ENCODE peak calls at places on chromosomes 12 and 14, in five cellular contexts. G, B, N, P and Y are unnamed samples.
A peak's percentile ranks its signal among the peaks of the same experiment; 100 is the strongest.

GRCh38 chr12:4506870-4507269 is 31.8 kb upstream of the RAD51AP1 start:
- DNase-seq in B (no peak), N (no peak), G (peak; percentile 50), P (peak; percentile 43), Y (peak; percentile 43)

GRCh38 chr12:51925400-51926063 is 18.2 kb downstream of the ACVRL1 start:
- DNase-seq in B (peak; percentile 54), N (no peak), G (no peak), P (no peak), Y (no peak)

GRCh38 chr12:28781671-28782652 is 367.1 kb upstream of the FAR2 start:
- DNase-seq in G (no peak), N (no peak), B (no peak), P (no peak), Y (no peak)

GRCh38 chr14:99378782-99379214 is 101.9 kb downstream of the SETD3 start:
- DNase-seq in B (no peak), N (peak; percentile 33), G (peak; percentile 4), P (no peak), Y (peak; percentile 37)

GRCh38 chr14:81231540-81231939 is 10.8 kb upstream of the GTF2A1 start:
- DNase-seq in N (no peak), B (no peak), G (no peak), P (no peak), Y (no peak)

GRCh38 chr12:50734409-50735263 is 29.3 kb upstream of the ATF1 start:
- DNase-seq in N (peak; percentile 49), P (no peak), B (no peak), G (peak; percentile 41), Y (peak; percentile 6)

GRCh38 chr12:76312314-76312713 is 35.9 kb downstream of the BBS10 start:
- DNase-seq in P (no peak), B (no peak), N (no peak), G (no peak), Y (no peak)

GRCh38 chr14:75879031-75879430 is 102.8 kb downstream of the TGFB3 start:
- DNase-seq in N (no peak), G (peak; percentile 98), B (no peak), P (peak; percentile 66), Y (no peak)

GRCh38 chr12:96587691-96588090 is 98.3 kb downstream of the CFAP54 start:
- DNase-seq in P (no peak), B (no peak), G (peak; percentile 81), N (no peak), Y (no peak)

GRCh38 chr12:47742253-47742825 is 16.3 kb downstream of the RAPGEF3 start:
- DNase-seq in N (peak; percentile 68), G (peak; percentile 30), P (no peak), B (peak; percentile 83), Y (peak; percentile 56)

GRCh38 chr14:104293851-104294627 is 155.7 kb downstream of the KIF26A start:
- DNase-seq in P (no peak), B (no peak), G (no peak), N (peak; percentile 55), Y (peak; percentile 29)

GRCh38 chr14:32468955-32469354 is 139.9 kb downstream of the AKAP6 start:
- DNase-seq in N (no peak), P (no peak), G (peak; percentile 84), B (no peak), Y (peak; percentile 12)

GRCh38 chr12:14567311-14568195 is at the start of gene PLBD1:
- DNase-seq in B (peak; percentile 74), N (peak; percentile 28), G (peak; percentile 50), P (no peak), Y (peak; percentile 58)

GRCh38 chr12:58069268-58069967 is 128.1 kb downstream of the ATP23 start:
- DNase-seq in N (no peak), G (peak; percentile 74), P (peak; percentile 39), B (no peak), Y (no peak)

GRCh38 chr12:50960130-50960529 is 7.8 kb downstream of the HIGD1C start:
- DNase-seq in G (no peak), B (no peak), P (no peak), N (no peak), Y (no peak)

GRCh38 chr12:94952325-94952724 is 51.2 kb downstream of the NDUFA12 start:
- DNase-seq in G (peak; percentile 12), N (no peak), B (no peak), P (no peak), Y (no peak)

GRCh38 chr14:72178517-72178916 is 246.3 kb downstream of the RGS6 start:
- DNase-seq in G (no peak), P (no peak), N (no peak), B (no peak), Y (no peak)

GRCh38 chr12:89439946-89440345 is 84.7 kb downstream of the GALNT4 start:
- DNase-seq in P (no peak), B (no peak), G (peak; percentile 38), N (no peak), Y (no peak)

GRCh38 chr14:58914271-58914855 is 274.1 kb upstream of the DAAM1 start:
- DNase-seq in N (no peak), G (no peak), B (no peak), P (no peak), Y (no peak)

GRCh38 chr12:46888568-46888967 is 62.8 kb upstream of the SLC38A4 start:
- DNase-seq in N (no peak), B (no peak), G (no peak), P (no peak), Y (no peak)

GRCh38 chr12:49546481-49546880 is 7.7 kb downstream of the KCNH3 start:
- DNase-seq in P (no peak), B (no peak), G (no peak), N (no peak), Y (no peak)

GRCh38 chr14:56810341-56810740 is at the start of gene OTX2:
- DNase-seq in G (no peak), N (no peak), B (no peak), P (no peak), Y (no peak)

GRCh38 chr14:34237098-34237497 is 224.9 kb downstream of the SPTSSA start:
- DNase-seq in P (no peak), B (no peak), N (no peak), G (no peak), Y (no peak)

GRCh38 chr14:96581902-96582640 is 79.9 kb downstream of the PAPOLA start:
- DNase-seq in G (no peak), B (no peak), N (no peak), P (no peak), Y (no peak)

GRCh38 chr12:12616512-12617275 is 5.0 kb downstream of the CREBL2 start:
- DNase-seq in P (no peak), N (no peak), B (no peak), G (peak; percentile 1), Y (no peak)

GRCh38 chr12:59403259-59403932 is 192.4 kb upstream of the SLC16A7 start:
- DNase-seq in G (peak; percentile 91), P (peak; percentile 52), B (peak; percentile 73), N (peak; percentile 50), Y (peak; percentile 59)

GRCh38 chr14:90666571-90666970 is 149.7 kb downstream of the TTC7B start:
- DNase-seq in P (no peak), N (no peak), G (no peak), B (no peak), Y (no peak)

GRCh38 chr12:530308-530707 is 70.6 kb downstream of the B4GALNT3 start:
- DNase-seq in G (no peak), N (no peak), P (no peak), B (no peak), Y (peak; percentile 56)

GRCh38 chr14:74982661-74983060 is 20.1 kb upstream of the EIF2B2 start:
- DNase-seq in B (no peak), G (no peak), P (no peak), N (no peak), Y (no peak)

GRCh38 chr12:99454539-99455172 is 192.9 kb upstream of the GARIN6 start:
- DNase-seq in G (no peak), B (no peak), N (no peak), P (no peak), Y (no peak)

GRCh38 chr14:89429206-89430091 is 12.4 kb upstream of the FOXN3 start:
- DNase-seq in B (no peak), G (peak; percentile 21), N (no peak), P (no peak), Y (no peak)
- H3K4me3 ChIP-seq in B (peak overlapping the region; percentile 36), G (peak overlapping the region; percentile 40), N (no peak overlapping the region), P (no peak overlapping the region), Y (no peak overlapping the region)

GRCh38 chr14:24441485-24441884 is 1.1 kb downstream of the SDR39U1 start:
- DNase-seq in G (no peak), N (no peak), P (no peak), B (no peak), Y (no peak)
- H3K4me3 ChIP-seq in G (peak overlapping the region; percentile 99), N (peak overlapping the region; percentile 74), P (peak overlapping the region; percentile 94), B (peak overlapping the region; percentile 86), Y (no peak overlapping the region)

DNA sequence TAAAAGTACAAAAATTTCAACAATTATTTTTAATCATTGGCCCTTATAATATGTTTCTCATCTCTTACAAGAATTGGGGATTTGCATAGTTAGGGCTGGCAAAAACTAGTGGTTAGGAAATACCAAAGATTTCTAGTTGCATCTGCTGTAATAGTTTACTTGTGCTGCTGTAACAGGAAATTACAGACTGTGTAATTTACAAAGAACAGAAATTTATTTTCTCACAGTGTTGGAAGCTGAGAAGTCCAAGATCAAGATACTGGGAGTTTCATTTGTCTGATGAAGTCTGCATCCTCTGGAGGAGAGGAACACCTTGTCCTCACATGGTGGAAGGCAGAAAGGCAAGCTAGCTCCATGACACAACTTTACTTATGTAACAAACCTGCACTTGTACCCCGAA is 157.0 kb downstream of the FLRT2 start:
- DNase-seq in P (no peak), G (no peak), B (no peak), N (no peak), Y (no peak)
- H3K4me3 ChIP-seq in P (no peak overlapping the region), G (no peak overlapping the region), B (no peak overlapping the region), N (no peak overlapping the region), Y (no peak overlapping the region)

DNA sequence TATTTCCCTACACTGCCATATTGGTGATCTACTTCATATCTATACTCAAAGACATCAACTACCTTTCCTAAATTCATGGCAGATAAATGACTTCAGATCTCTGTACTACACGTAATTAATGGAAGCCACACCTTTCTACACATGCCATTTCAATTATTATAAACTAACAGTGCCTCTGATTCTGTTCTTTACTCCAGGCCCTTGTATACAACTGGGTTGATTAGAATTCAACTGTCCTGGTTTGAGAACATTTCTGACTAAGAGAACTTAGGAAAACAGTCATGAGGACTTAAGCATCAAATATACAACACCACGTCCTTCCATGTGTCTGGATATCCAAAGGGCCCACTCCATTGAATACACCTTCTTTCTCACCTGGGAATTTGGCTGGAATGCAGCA is 1.8 kb downstream of the ACIN1 start:
- DNase-seq in B (no peak), P (no peak), N (no peak), G (no peak), Y (no peak)
- H3K4me3 ChIP-seq in B (peak overlapping the region; percentile 78), P (peak overlapping the region; percentile 95), N (no peak overlapping the region), G (peak overlapping the region; percentile 93), Y (no peak overlapping the region)

GRCh38 chr12:16093825-16094224 is 182.7 kb downstream of the DERA start:
- DNase-seq in B (no peak), N (no peak), G (no peak), P (no peak), Y (no peak)

GRCh38 chr12:16086462-16086861 is 175.3 kb downstream of the DERA start:
- DNase-seq in B (no peak), N (no peak), P (no peak), G (no peak), Y (no peak)

GRCh38 chr12:16090974-16091373 is 179.8 kb downstream of the DERA start:
- DNase-seq in P (no peak), G (no peak), N (no peak), B (no peak), Y (no peak)

GRCh38 chr12:16088421-16088820 is 177.3 kb downstream of the DERA start:
- DNase-seq in P (no peak), B (no peak), G (no peak), N (no peak), Y (no peak)
- H3K4me3 ChIP-seq in P (no peak overlapping the region), B (no peak overlapping the region), G (no peak overlapping the region), N (no peak overlapping the region), Y (no peak overlapping the region)

GRCh38 chr12:130990034-130990433 is 36.3 kb downstream of the ADGRD1 start:
- DNase-seq in B (no peak), N (no peak), G (no peak), P (no peak), Y (no peak)
- H3K4me3 ChIP-seq in B (no peak overlapping the region), N (no peak overlapping the region), G (no peak overlapping the region), P (no peak overlapping the region), Y (no peak overlapping the region)